ENCODE peak calls at places on chromosomes 1 and 21, in eight cellular contexts. E is iris pigment epithelial cell; J is NCI-H1105; M is stomach; Q is activated CD4-positive, alpha-beta memory T cell treated with anti-CD3 and anti-CD28 coated beads, Interleukin-2, amount 10 ng/mL, durations not matched to agents 7 days and 5 days; I is C1 segment of cervical spinal cord; H is right cardiac atrium; F is RPMI8226. D is an unnamed sample.

GRCh38 chr1:235583511-235584001 is 66.0 kb downstream of the GNG4 start:
- DNase-seq in E (peak), M (no peak), I (no peak), H (no peak), Q (no peak), J (no peak), F (no peak), D (no peak)

GRCh38 chr1:63628607-63629006 is 35.4 kb downstream of the PGM1 start:
- DNase-seq in E (no peak), I (no peak), H (no peak), M (no peak), Q (no peak), J (no peak), F (no peak), D (no peak)

GRCh38 chr21:42973309-42973990 is 912 bp upstream of the PKNOX1 start:
- DNase-seq in I (no peak), J (no peak), Q (no peak), M (no peak), H (peak), E (no peak), F (no peak), D (no peak)

GRCh38 chr1:66365628-66366027 is 168.3 kb upstream of the SGIP1 start:
- DNase-seq in H (no peak), F (no peak), I (no peak), M (no peak), J (no peak), Q (no peak), E (no peak), D (no peak)

GRCh38 chr1:63794927-63795326 is 21.1 kb downstream of the ROR1 start:
- DNase-seq in I (no peak), E (peak), M (no peak), J (no peak), H (no peak), Q (no peak), F (no peak), D (no peak)

GRCh38 chr1:244319283-244320132 is 132.2 kb downstream of the ADSS2 start:
- DNase-seq in Q (peak), H (no peak), M (no peak), E (peak), F (no peak), I (no peak), J (no peak), D (no peak)

GRCh38 chr1:245211035-245211749 is 56.4 kb downstream of the KIF26B start:
- DNase-seq in H (no peak), I (no peak), E (no peak), F (no peak), Q (no peak), M (no peak), J (no peak), D (no peak)

GRCh38 chr1:229058111-229058551 is 212.8 kb upstream of the RAB4A start:
- DNase-seq in J (peak), E (no peak), H (peak), M (peak), F (peak), I (no peak), Q (peak), D (peak)

GRCh38 chr21:41947596-41948403 is 6.0 kb downstream of the C2CD2 start:
- DNase-seq in F (no peak), E (peak), Q (no peak), I (peak), M (no peak), J (no peak), H (peak), D (no peak)

GRCh38 chr1:154784924-154785531 is 85.1 kb downstream of the KCNN3 start:
- DNase-seq in E (no peak), J (no peak), Q (peak), M (peak), F (peak), H (peak), I (no peak), D (peak)

GRCh38 chr1:107454786-107455185 is 313.9 kb downstream of the NTNG1 start:
- DNase-seq in I (no peak), F (no peak), M (no peak), E (no peak), H (no peak), J (no peak), Q (no peak), D (no peak)

GRCh38 chr1:29171089-29171488 is 10.6 kb downstream of the SRSF4 start:
- DNase-seq in J (no peak), H (no peak), I (no peak), M (no peak), E (peak), Q (no peak), F (no peak), D (no peak)

GRCh38 chr21:15761508-15762100 is 31.8 kb downstream of the USP25 start:
- DNase-seq in I (no peak), E (no peak), J (no peak), H (no peak), F (peak), M (peak), Q (no peak), D (peak)

GRCh38 chr1:39926343-39926769 is 24.6 kb upstream of the MYCL start:
- DNase-seq in Q (no peak), M (no peak), J (no peak), I (no peak), H (peak), F (no peak), E (no peak), D (peak)

GRCh38 chr1:234601217-234602017 is 8.6 kb downstream of the IRF2BP2 start:
- DNase-seq in M (no peak), I (peak), Q (no peak), E (peak), J (no peak), H (no peak), F (peak), D (no peak)

D was measured in body of pancreas.